ENCODE peak calls at places on chromosomes 13 and 19, in six cellular contexts. One of them, this sample, is unnamed.
A peak's percentile ranks its signal among the peaks of the same experiment; 100 is the strongest.

GRCh38 chr13:88257706-88258105 is 586.5 kb downstream of the SLITRK5 start:
- DNase-seq in WTC11: no peak
- DNase-seq in K562: no peak
- DNase-seq in CD4-positive, alpha-beta T cell: no peak
- DNase-seq in nephron progenitor cell: no peak
- DNase-seq in CD8-positive, alpha-beta T cell: no peak
- DNase-seq in this sample: no peak

GRCh38 chr13:20973886-20974285 is 71.3 kb upstream of the XPO4 start:
- DNase-seq in K562: no peak
- DNase-seq in CD8-positive, alpha-beta T cell: no peak
- DNase-seq in CD4-positive, alpha-beta T cell: no peak
- DNase-seq in nephron progenitor cell: no peak
- DNase-seq in WTC11: no peak
- DNase-seq in this sample: no peak

GRCh38 chr13:34764246-34764645 is 177.8 kb upstream of the NBEA start:
- DNase-seq in CD8-positive, alpha-beta T cell: no peak
- DNase-seq in CD4-positive, alpha-beta T cell: no peak
- DNase-seq in nephron progenitor cell: no peak
- DNase-seq in K562: no peak
- DNase-seq in WTC11: no peak
- DNase-seq in this sample: no peak

GRCh38 chr13:113009743-113010509 is 40.9 kb downstream of the MCF2L start:
- DNase-seq in CD8-positive, alpha-beta T cell: no peak
- DNase-seq in CD4-positive, alpha-beta T cell: no peak
- DNase-seq in nephron progenitor cell: no peak
- DNase-seq in K562: no peak
- DNase-seq in WTC11: no peak
- DNase-seq in this sample: no peak

GRCh38 chr13:26771796-26772195 is 11.2 kb upstream of the GPR12 start:
- DNase-seq in nephron progenitor cell: no peak
- DNase-seq in CD8-positive, alpha-beta T cell: no peak
- DNase-seq in WTC11: no peak
- DNase-seq in CD4-positive, alpha-beta T cell: no peak
- DNase-seq in K562: no peak
- DNase-seq in this sample: no peak

GRCh38 chr13:30870049-30870884 is 35.8 kb upstream of the MEDAG start:
- DNase-seq in CD8-positive, alpha-beta T cell: no peak
- DNase-seq in WTC11: peak; percentile 83
- DNase-seq in K562: peak; percentile 78
- DNase-seq in nephron progenitor cell: peak; percentile 59
- DNase-seq in CD4-positive, alpha-beta T cell: no peak
- DNase-seq in this sample: no peak

GRCh38 chr19:4057913-4058695 is 8.6 kb downstream of the ZBTB7A start:
- DNase-seq in nephron progenitor cell: no peak
- DNase-seq in CD4-positive, alpha-beta T cell: no peak
- DNase-seq in K562: peak; percentile 84
- DNase-seq in WTC11: no peak
- DNase-seq in CD8-positive, alpha-beta T cell: no peak
- DNase-seq in this sample: no peak

GRCh38 chr13:106372199-106373160 is 163.0 kb downstream of the EFNB2 start:
- DNase-seq in WTC11: no peak
- DNase-seq in CD8-positive, alpha-beta T cell: no peak
- DNase-seq in CD4-positive, alpha-beta T cell: no peak
- DNase-seq in nephron progenitor cell: no peak
- DNase-seq in K562: no peak
- DNase-seq in this sample: no peak

GRCh38 chr13:99150575-99151370 is 49.9 kb upstream of the UBAC2 start:
- DNase-seq in nephron progenitor cell: no peak
- DNase-seq in K562: no peak
- DNase-seq in CD4-positive, alpha-beta T cell: no peak
- DNase-seq in WTC11: no peak
- DNase-seq in CD8-positive, alpha-beta T cell: no peak
- DNase-seq in this sample: no peak

GRCh38 chr13:98050041-98050466 is 92.8 kb upstream of the FARP1 start:
- DNase-seq in CD8-positive, alpha-beta T cell: no peak
- DNase-seq in WTC11: no peak
- DNase-seq in nephron progenitor cell: no peak
- DNase-seq in CD4-positive, alpha-beta T cell: no peak
- DNase-seq in K562: no peak
- DNase-seq in this sample: no peak

GRCh38 chr19:35153701-35154534 is 617 bp upstream of the FXYD5 start:
- DNase-seq in WTC11: peak; percentile 79
- DNase-seq in CD8-positive, alpha-beta T cell: peak; percentile 57
- DNase-seq in CD4-positive, alpha-beta T cell: peak; percentile 63
- DNase-seq in nephron progenitor cell: peak; percentile 76
- DNase-seq in K562: peak; percentile 78
- DNase-seq in this sample: no peak

DNA sequence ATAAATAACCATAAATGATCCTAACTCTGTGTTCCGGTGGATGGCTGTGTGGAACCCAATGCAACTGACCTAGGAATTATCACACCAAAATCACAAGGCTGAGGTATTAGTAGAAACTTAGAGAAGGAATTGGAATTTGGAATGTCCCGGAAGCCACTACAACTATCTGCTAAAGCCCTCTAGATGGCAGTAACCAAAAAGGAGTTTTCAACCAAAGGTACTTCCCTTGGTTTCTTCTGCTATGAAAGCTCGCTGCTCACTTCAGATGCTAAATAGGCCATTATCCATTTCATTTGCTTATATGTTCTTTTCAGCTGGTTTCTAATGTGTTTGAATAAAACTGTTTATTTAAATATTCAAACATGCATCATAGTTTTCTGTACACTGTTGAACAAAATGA is 1589.1 kb upstream of the SPRY2 start:
- DNase-seq in WTC11: no peak
- DNase-seq in CD8-positive, alpha-beta T cell: no peak
- DNase-seq in nephron progenitor cell: no peak
- DNase-seq in CD4-positive, alpha-beta T cell: no peak
- DNase-seq in K562: no peak
- DNase-seq in this sample: no peak
- TF ChIP-seq CTCF in WTC11: no peak
- TF ChIP-seq CTCF in CD8-positive, alpha-beta T cell: no peak
- TF ChIP-seq CTCF in nephron progenitor cell: peak; percentile 54
- TF ChIP-seq CTCF in CD4-positive, alpha-beta T cell: no peak
- TF ChIP-seq CTCF in K562: no peak
- TF ChIP-seq CTCF in this sample: peak; percentile 75

DNA sequence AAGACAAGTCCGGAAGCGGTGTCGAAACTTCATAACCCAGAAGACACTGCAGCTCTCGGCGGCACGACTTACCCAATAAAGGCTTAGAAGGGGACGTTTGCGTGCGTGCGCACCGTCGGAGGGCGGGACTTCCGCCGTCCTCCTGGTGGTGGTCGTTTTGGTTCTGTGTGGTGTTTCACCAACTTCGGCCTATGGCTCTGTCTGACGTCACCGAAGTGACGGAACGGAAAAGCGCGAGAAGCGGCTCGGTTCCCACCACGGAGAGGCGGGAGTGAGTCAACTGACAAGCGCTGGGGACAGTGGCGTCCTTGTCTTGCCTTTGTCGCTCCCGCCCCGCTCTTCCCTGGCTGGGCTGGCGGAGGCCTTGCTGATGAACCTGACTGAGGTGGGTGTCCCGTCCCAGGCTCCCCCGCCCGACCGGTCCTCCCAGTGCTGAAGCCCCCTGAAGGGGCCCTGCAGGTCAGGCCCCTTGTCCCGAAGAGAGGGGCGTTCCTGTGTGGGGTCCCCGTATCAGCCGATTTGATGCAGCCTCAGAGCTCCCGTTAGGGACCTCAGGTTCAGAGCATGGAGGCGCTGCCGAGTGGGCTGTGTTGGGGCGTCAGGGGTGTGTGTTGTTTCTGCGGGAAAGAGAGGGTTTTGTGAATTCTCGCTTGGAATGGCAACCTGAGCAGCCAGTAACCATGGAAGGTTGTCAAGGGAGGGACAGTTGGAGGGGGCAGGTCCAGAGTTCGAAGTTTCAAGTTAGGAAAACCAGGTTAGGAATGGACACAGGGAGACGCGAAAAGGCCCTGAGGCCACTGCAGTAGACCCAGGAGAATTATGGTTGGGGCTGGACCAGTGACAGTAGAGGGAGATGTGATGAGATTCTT is at the start of gene ZNF548:
- DNase-seq in WTC11: peak; percentile 99
- DNase-seq in nephron progenitor cell: peak; percentile 97
- DNase-seq in CD4-positive, alpha-beta T cell: peak; percentile 91
- DNase-seq in K562: peak; percentile 92
- DNase-seq in CD8-positive, alpha-beta T cell: peak; percentile 95
- DNase-seq in this sample: peak; percentile 96
- TF ChIP-seq CTCF in WTC11: no peak
- TF ChIP-seq CTCF in nephron progenitor cell: no peak
- TF ChIP-seq CTCF in CD4-positive, alpha-beta T cell: no peak
- TF ChIP-seq CTCF in K562: peak; percentile 47
- TF ChIP-seq CTCF in CD8-positive, alpha-beta T cell: no peak
- TF ChIP-seq CTCF in this sample: peak; percentile 57

GRCh38 chr19:22634450-22634827 is 315 bp downstream of the ZNF492 start:
- DNase-seq in WTC11: no peak
- DNase-seq in K562: no peak
- DNase-seq in CD4-positive, alpha-beta T cell: no peak
- DNase-seq in CD8-positive, alpha-beta T cell: no peak
- DNase-seq in nephron progenitor cell: no peak
- DNase-seq in this sample: no peak
- TF ChIP-seq CTCF in WTC11: no peak
- TF ChIP-seq CTCF in K562: no peak
- TF ChIP-seq CTCF in CD4-positive, alpha-beta T cell: no peak
- TF ChIP-seq CTCF in CD8-positive, alpha-beta T cell: no peak
- TF ChIP-seq CTCF in nephron progenitor cell: no peak
- TF ChIP-seq CTCF in this sample: no peak

DNA sequence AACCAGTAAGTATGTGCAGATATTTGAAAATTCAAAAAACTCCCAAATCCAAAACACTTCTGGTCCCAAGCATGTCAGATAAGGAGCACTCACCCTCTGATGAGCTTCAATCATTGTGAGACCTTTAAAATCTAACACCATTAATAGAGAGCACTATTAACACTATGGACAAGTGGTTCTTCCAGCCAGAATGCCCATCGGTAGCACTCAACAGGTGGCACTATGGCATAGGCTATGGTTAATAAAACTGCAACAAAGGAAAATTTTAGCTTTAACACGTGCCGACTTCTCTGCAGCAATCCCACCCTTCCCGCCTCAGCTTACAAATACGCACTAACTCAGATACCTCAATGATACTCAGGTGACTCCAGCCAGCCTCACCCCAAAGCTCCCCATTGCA is 62.3 kb downstream of the COL4A2 start:
- DNase-seq in WTC11: no peak
- DNase-seq in CD4-positive, alpha-beta T cell: no peak
- DNase-seq in nephron progenitor cell: no peak
- DNase-seq in CD8-positive, alpha-beta T cell: no peak
- DNase-seq in K562: no peak
- DNase-seq in this sample: no peak
- TF ChIP-seq CTCF in WTC11: no peak
- TF ChIP-seq CTCF in CD4-positive, alpha-beta T cell: no peak
- TF ChIP-seq CTCF in nephron progenitor cell: no peak
- TF ChIP-seq CTCF in CD8-positive, alpha-beta T cell: no peak
- TF ChIP-seq CTCF in K562: no peak
- TF ChIP-seq CTCF in this sample: no peak

GRCh38 chr19:49749055-49749716 is 13.9 kb downstream of the TSKS start:
- DNase-seq in WTC11: no peak
- DNase-seq in CD4-positive, alpha-beta T cell: no peak
- DNase-seq in K562: peak; percentile 35
- DNase-seq in nephron progenitor cell: no peak
- DNase-seq in CD8-positive, alpha-beta T cell: no peak
- DNase-seq in this sample: no peak
- TF ChIP-seq CTCF in WTC11: no peak
- TF ChIP-seq CTCF in CD4-positive, alpha-beta T cell: no peak
- TF ChIP-seq CTCF in K562: no peak
- TF ChIP-seq CTCF in nephron progenitor cell: no peak
- TF ChIP-seq CTCF in CD8-positive, alpha-beta T cell: no peak
- TF ChIP-seq CTCF in this sample: no peak

GRCh38 chr19:19525611-19526380 is 2.9 kb upstream of the YJEFN3 start:
- DNase-seq in CD8-positive, alpha-beta T cell: no peak
- DNase-seq in WTC11: no peak
- DNase-seq in nephron progenitor cell: peak; percentile 37
- DNase-seq in K562: no peak
- DNase-seq in CD4-positive, alpha-beta T cell: no peak
- DNase-seq in this sample: no peak
- TF ChIP-seq CTCF in CD8-positive, alpha-beta T cell: no peak
- TF ChIP-seq CTCF in WTC11: no peak
- TF ChIP-seq CTCF in nephron progenitor cell: no peak
- TF ChIP-seq CTCF in K562: no peak
- TF ChIP-seq CTCF in CD4-positive, alpha-beta T cell: no peak
- TF ChIP-seq CTCF in this sample: no peak

GRCh38 chr19:36986601-36987000 is 70.5 kb downstream of the ZNF568 start:
- DNase-seq in nephron progenitor cell: no peak
- DNase-seq in CD8-positive, alpha-beta T cell: no peak
- DNase-seq in CD4-positive, alpha-beta T cell: no peak
- DNase-seq in WTC11: no peak
- DNase-seq in K562: no peak
- DNase-seq in this sample: no peak
- TF ChIP-seq CTCF in nephron progenitor cell: no peak
- TF ChIP-seq CTCF in CD8-positive, alpha-beta T cell: no peak
- TF ChIP-seq CTCF in CD4-positive, alpha-beta T cell: no peak
- TF ChIP-seq CTCF in WTC11: no peak
- TF ChIP-seq CTCF in K562: no peak
- TF ChIP-seq CTCF in this sample: no peak

GRCh38 chr13:32234914-32235313 is 80.2 kb downstream of the ZAR1L start:
- DNase-seq in WTC11: no peak
- DNase-seq in CD8-positive, alpha-beta T cell: no peak
- DNase-seq in CD4-positive, alpha-beta T cell: no peak
- DNase-seq in K562: no peak
- DNase-seq in nephron progenitor cell: no peak
- DNase-seq in this sample: no peak
- TF ChIP-seq CTCF in WTC11: no peak
- TF ChIP-seq CTCF in CD8-positive, alpha-beta T cell: no peak
- TF ChIP-seq CTCF in CD4-positive, alpha-beta T cell: no peak
- TF ChIP-seq CTCF in K562: no peak
- TF ChIP-seq CTCF in nephron progenitor cell: no peak
- TF ChIP-seq CTCF in this sample: no peak